ENCODE peak calls at places on chromosomes 5 and 9, in seven cellular contexts. L, U, I, J, T, G and R are unnamed samples.

GRCh38 chr5:130954336-130954735 is 210.7 kb downstream of the HINT1 start:
- DNase-seq in L (no peak), U (no peak), I (no peak), J (no peak), T (no peak), G (no peak), R (no peak)

GRCh38 chr5:87195616-87196015 is 72.1 kb upstream of the RASA1 start:
- DNase-seq in L (no peak), U (no peak), I (peak; percentile 30), J (no peak), T (no peak), G (no peak), R (no peak)

GRCh38 chr9:15485836-15486678 is 24.7 kb downstream of the PSIP1 start:
- DNase-seq in L (no peak), U (no peak), I (peak; percentile 24), J (no peak), T (peak; percentile 7), G (no peak), R (no peak)

GRCh38 chr9:111917201-111917600 is 20.6 kb downstream of the UGCG start:
- DNase-seq in L (no peak), U (no peak), I (no peak), J (no peak), T (no peak), G (no peak), R (no peak)

GRCh38 chr9:109477269-109478203 is 20.6 kb downstream of the PTPN3 start:
- DNase-seq in L (peak; percentile 90), U (no peak), I (no peak), J (no peak), T (peak; percentile 41), G (no peak), R (no peak)

GRCh38 chr9:84301851-84302250 is 38.7 kb downstream of the SLC28A3 start:
- DNase-seq in L (no peak), U (no peak), I (peak; percentile 19), J (no peak), T (no peak), G (no peak), R (no peak)

GRCh38 chr5:72448368-72448767 is 58.8 kb downstream of the ZNF366 start:
- DNase-seq in L (no peak), U (no peak), I (no peak), J (no peak), T (peak; percentile 23), G (no peak), R (no peak)

GRCh38 chr5:107985144-107985543 is 314.4 kb upstream of the EFNA5 start:
- DNase-seq in L (no peak), U (peak; percentile 57), I (no peak), J (no peak), T (peak; percentile 56), G (peak; percentile 74), R (no peak)

GRCh38 chr9:68869020-68869419 is 144.9 kb downstream of the PRKACG start:
- DNase-seq in L (no peak), U (peak; percentile 38), I (no peak), J (no peak), T (no peak), G (no peak), R (no peak)

GRCh38 chr5:36569456-36569855 is 37.0 kb upstream of the SLC1A3 start:
- DNase-seq in L (no peak), U (no peak), I (peak; percentile 47), J (no peak), T (no peak), G (no peak), R (no peak)

GRCh38 chr5:117679046-117679445 is 1104.4 kb upstream of the SEMA6A start:
- DNase-seq in L (no peak), U (no peak), I (no peak), J (no peak), T (no peak), G (no peak), R (no peak)
- H3K27ac ChIP-seq in L (no peak overlapping the region), U (no peak overlapping the region), I (no peak overlapping the region), J (no peak overlapping the region), T (no peak overlapping the region), G (no peak overlapping the region), R (no peak overlapping the region)

GRCh38 chr9:120892177-120892747 is 15.3 kb upstream of the PHF19 start:
- DNase-seq in L (no peak), U (no peak), I (no peak), J (peak; percentile 68), T (no peak), G (no peak), R (no peak)

GRCh38 chr9:120891255-120891954 is 14.4 kb upstream of the PHF19 start:
- DNase-seq in L (no peak), U (no peak), I (no peak), J (peak; percentile 77), T (no peak), G (no peak), R (no peak)

GRCh38 chr9:120890415-120891254 is 13.6 kb upstream of the PHF19 start:
- DNase-seq in L (no peak), U (no peak), I (no peak), J (peak; percentile 75), T (no peak), G (no peak), R (no peak)

GRCh38 chr9:120888626-120889025 is 11.6 kb upstream of the PHF19 start:
- DNase-seq in L (no peak), U (no peak), I (no peak), J (no peak), T (no peak), G (no peak), R (no peak)

GRCh38 chr9:120889606-120890396 is 12.8 kb upstream of the PHF19 start:
- DNase-seq in L (no peak), U (no peak), I (no peak), J (no peak), T (no peak), G (no peak), R (no peak)
- TF ChIP-seq CTCF in L (no peak), U (no peak), I (no peak), J (no peak), T (no peak), G (no peak), R (no peak)

GRCh38 chr5:149575131-149575530 is 6.2 kb upstream of the ARHGEF37 start:
- DNase-seq in L (no peak), U (no peak), I (no peak), J (no peak), T (no peak), G (no peak), R (no peak)
- H3K4me3 ChIP-seq in L (no peak overlapping the region), U (no peak overlapping the region), I (no peak overlapping the region), J (no peak overlapping the region), T (no peak overlapping the region), G (no peak overlapping the region), R (no peak overlapping the region)

GRCh38 chr5:73626814-73627313 is 868 bp downstream of the ARHGEF28 start:
- DNase-seq in L (no peak), U (no peak), I (no peak), J (no peak), T (no peak), G (no peak), R (no peak)

GRCh38 chr5:73624888-73625287 is 1.1 kb upstream of the ARHGEF28 start:
- DNase-seq in L (no peak), U (no peak), I (no peak), J (no peak), T (no peak), G (no peak), R (no peak)

GRCh38 chr5:73623929-73624404 is 2.0 kb upstream of the ARHGEF28 start:
- DNase-seq in L (no peak), U (no peak), I (no peak), J (no peak), T (no peak), G (no peak), R (no peak)

GRCh38 chr5:73625905-73626811 is at the start of gene ARHGEF28:
- DNase-seq in L (peak; percentile 82), U (peak; percentile 47), I (peak; percentile 50), J (no peak), T (peak; percentile 66), G (peak; percentile 87), R (no peak)

DNA sequence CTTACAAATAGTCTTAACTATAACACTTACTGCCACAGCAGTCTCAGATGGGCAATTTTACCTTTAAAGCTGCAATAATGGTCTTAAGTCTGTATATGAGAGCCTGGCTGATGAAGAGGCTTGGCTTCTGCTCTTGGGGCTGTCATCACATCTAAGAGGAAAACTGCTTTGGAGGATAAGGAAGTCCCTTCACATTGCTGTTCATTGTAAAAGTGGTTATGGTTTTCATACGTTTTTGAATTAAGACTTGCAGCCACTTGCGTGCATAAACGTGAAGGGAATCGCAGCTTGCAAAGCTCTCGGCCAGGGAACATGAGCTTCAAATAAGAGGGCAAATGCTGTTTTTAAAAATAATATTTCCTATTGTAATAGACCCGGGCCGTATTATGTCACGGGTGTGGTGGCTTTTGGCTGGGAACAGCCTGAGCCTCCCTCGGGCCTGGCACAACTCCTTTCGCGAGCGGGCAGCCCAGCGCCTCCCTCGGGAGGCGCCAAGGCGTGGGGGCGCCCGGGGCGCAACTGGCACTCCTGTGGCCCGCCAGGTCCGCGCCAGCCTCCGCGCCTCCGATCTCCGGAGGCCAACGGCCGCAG is 587 bp upstream of the ARHGEF28 start:
- DNase-seq in L (no peak), U (no peak), I (peak; percentile 9), J (no peak), T (peak; percentile 48), G (no peak), R (no peak)
- H3K27ac ChIP-seq in L (peak overlapping the region; percentile 60), U (peak overlapping the region; percentile 23), I (no peak overlapping the region), J (no peak overlapping the region), T (no peak overlapping the region), G (peak overlapping the region; percentile 90), R (no peak overlapping the region)

GRCh38 chr9:88989961-88990570 is 1.2 kb upstream of the S1PR3 start:
- DNase-seq in L (no peak), U (no peak), I (no peak), J (peak; percentile 39), T (peak; percentile 31), G (no peak), R (no peak)

GRCh38 chr9:88992556-88992955 is 1.3 kb downstream of the S1PR3 start:
- DNase-seq in L (no peak), U (no peak), I (no peak), J (no peak), T (no peak), G (no peak), R (no peak)

GRCh38 chr9:88991066-88992030 is at the start of gene S1PR3:
- DNase-seq in L (peak; percentile 63), U (peak; percentile 81), I (peak; percentile 60), J (peak; percentile 49), T (peak; percentile 81), G (peak; percentile 79), R (no peak)

GRCh38 chr9:88988796-88989641 is 2.2 kb upstream of the S1PR3 start:
- DNase-seq in L (no peak), U (no peak), I (peak; percentile 77), J (no peak), T (no peak), G (no peak), R (no peak)

GRCh38 chr9:88990721-88991065 is 575 bp upstream of the S1PR3 start:
- DNase-seq in L (no peak), U (no peak), I (no peak), J (peak; percentile 45), T (peak; percentile 73), G (no peak), R (no peak)
- TF ChIP-seq CTCF in L (no peak), U (no peak), I (peak; percentile 34), J (no peak), T (no peak), G (no peak), R (peak; percentile 22)

DNA sequence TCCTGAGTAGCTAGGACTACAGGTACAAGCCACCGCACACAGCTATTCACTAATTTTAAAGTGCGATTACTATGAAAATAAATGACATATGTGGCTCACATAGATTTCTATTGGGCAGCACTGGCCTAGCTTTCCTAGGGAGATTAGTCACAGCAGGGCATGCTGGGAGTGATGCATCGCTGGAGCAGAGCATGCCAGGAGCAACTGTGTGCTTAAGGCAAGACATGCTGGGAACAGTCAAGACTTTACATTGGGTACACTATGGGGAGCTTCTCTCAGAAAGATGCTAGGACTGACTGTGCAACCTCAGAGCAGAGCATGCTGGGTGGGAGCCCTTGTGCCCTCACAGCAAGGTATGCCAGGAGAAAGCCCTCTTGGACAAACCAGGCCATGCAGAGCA is 9.3 kb downstream of the ST6GALNAC6 start:
- DNase-seq in L (no peak), U (no peak), I (no peak), J (no peak), T (no peak), G (no peak), R (no peak)
- H3K4me3 ChIP-seq in L (no peak overlapping the region), U (no peak overlapping the region), I (no peak overlapping the region), J (no peak overlapping the region), T (no peak overlapping the region), G (no peak overlapping the region), R (no peak overlapping the region)